ENCODE peak calls at places on chromosomes 4 and X, in four cellular contexts. M is IMR-90, L is K562, E is GM12878. F is an unnamed sample.

GRCh38 chr4:73859614-73860088 is 6.6 kb downstream of the PF4V1 start:
- DNase-seq in M (peak), L (no peak), E (no peak), F (no peak)

GRCh38 chrX:68422478-68422877 is 10.8 kb downstream of the OPHN1 start:
- DNase-seq in M (no peak), L (no peak), E (no peak), F (no peak)

GRCh38 chr4:1856920-1857699 is 1.2 kb upstream of the LETM1 start:
- DNase-seq in M (no peak), L (no peak), E (no peak), F (no peak)

GRCh38 chr4:123216946-123217345 is 179.6 kb upstream of the SPRY1 start:
- DNase-seq in M (no peak), L (no peak), E (no peak), F (no peak)

GRCh38 chr4:156686120-156686519 is 285.5 kb downstream of the PDGFC start:
- DNase-seq in M (peak), L (no peak), E (no peak), F (no peak)

GRCh38 chr4:3043272-3044020 is 30.9 kb downstream of the HTT-AS start:
- DNase-seq in M (no peak), L (no peak), E (no peak), F (no peak)

GRCh38 chrX:7926501-7926900 is 712 bp downstream of the PNPLA4 start:
- DNase-seq in M (peak), L (no peak), E (no peak), F (no peak)

GRCh38 chr4:169115897-169116254 is 105.8 kb upstream of the CBR4 start:
- DNase-seq in M (peak), L (no peak), E (no peak), F (peak)

GRCh38 chr4:189792819-189793618 is 147.7 kb upstream of the FRG1 start:
- DNase-seq in M (peak), L (peak), E (no peak), F (peak)

DNA sequence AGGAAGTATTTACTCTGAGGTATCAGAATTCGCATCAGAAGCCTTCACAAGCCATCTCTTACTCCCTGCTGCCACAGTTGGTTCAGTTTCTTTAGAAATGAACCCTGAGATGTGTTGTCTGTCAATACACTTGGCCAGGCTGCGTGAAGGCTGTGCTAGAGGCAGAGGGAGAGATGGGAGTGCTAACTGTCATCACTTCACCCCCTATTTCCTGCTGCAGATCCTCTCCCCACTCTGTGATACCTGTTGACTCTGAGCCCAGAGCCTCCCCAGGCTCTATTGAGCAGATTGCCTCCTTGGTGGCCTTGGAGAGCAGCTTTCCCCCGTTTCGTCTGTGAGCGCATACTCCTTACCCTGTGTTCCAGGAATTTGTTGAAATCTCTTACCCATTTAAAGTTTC is 34.8 kb downstream of the FHIP1A start:
- DNase-seq in M (no peak), L (no peak), E (no peak), F (no peak)
- H3K4me3 ChIP-seq in M (no peak), L (no peak), E (no peak), F (no peak)

DNA sequence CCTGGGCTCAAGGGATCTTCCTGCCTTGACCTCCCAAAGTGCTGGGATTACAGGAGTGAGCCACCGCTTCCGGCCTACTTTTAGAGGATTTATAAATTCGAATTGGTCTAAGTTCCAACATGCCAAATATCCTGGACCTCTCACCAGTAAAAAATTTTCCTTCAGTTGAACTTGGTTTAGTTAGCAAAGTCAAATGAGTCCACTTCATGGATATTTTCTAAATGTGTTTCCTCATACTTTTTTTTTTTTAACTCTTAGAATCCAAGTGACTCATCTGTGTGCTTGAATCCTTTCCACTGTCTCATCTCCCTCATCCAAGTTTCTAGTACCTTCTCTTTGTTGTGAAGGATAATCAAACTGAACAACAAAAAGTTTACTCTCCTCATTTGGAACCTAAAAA is 49.7 kb downstream of the RBM47 start:
- DNase-seq in M (peak), L (no peak), E (no peak), F (no peak)
- TF ChIP-seq FOS in M (peak), L (no peak), E (no peak), F (no peak)

GRCh38 chr4:173506780-173507211 is 23.2 kb downstream of the HAND2 start:
- DNase-seq in M (no peak), L (no peak), E (no peak), F (no peak)
- H3K4me3 ChIP-seq in M (no peak), L (no peak), E (no peak), F (no peak)

GRCh38 chr4:12674184-12674583 is 810.0 kb downstream of the RAB28 start:
- DNase-seq in M (no peak), L (no peak), E (no peak), F (no peak)

GRCh38 chr4:12679217-12679616 is 804.9 kb downstream of the RAB28 start:
- DNase-seq in M (no peak), L (no peak), E (no peak), F (no peak)
- TF ChIP-seq FOS in M (no peak), L (no peak), E (no peak), F (no peak)

DNA sequence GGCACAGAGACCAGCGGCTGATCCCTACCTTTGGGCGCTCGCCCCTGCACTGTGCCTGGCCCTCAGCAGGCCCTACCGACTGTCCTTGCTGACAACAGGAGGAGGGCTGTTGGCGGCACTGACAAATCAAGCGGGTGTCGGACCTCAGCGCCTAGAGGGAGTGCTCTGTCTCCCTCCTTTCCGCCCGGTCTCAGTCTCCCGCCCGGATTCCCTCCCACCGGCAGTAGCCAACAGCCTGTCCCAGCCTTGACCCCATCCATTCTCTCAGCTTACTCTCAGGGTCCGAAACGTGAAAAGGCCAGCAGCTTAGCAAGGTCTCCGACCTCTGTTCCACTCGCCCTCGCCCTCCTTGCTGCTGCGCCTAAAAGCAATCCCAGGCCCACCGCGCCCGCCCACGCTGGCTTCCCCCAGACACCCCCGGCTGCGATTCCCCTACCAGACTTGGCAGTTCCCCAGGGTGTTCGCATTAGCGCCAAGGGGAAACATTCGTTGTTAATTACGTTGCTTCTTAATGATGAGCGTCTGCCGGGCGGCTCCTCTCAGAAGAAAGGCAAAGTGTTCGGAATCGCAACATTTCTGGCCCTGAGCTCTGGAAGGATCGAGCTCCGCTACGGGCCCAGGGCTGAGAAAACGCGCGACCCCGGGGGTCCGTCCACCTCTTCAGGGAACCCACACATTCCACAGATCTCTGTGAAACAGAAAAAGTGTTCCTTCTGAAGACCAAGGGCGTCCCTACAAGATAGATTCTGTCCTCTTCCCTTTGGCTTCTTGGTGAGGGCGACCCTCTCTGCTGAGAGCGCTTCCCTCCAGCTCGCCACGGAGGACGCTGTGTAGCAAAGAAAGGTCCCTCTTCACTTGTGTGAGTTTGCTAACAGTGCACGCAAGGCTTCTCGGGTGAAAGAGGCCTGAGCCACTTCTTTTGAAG is 96.1 kb downstream of the SOWAHB start:
- DNase-seq in M (no peak), L (no peak), E (no peak), F (no peak)
- H3K4me3 ChIP-seq in M (no peak), L (no peak), E (no peak), F (no peak)

GRCh38 chr4:94590493-94590892 is 138.8 kb downstream of the PDLIM5 start:
- DNase-seq in M (no peak), L (no peak), E (no peak), F (no peak)

GRCh38 chr4:94591289-94591688 is 139.5 kb downstream of the PDLIM5 start:
- DNase-seq in M (no peak), L (no peak), E (no peak), F (no peak)

GRCh38 chr4:94595013-94595412 is 143.3 kb downstream of the PDLIM5 start:
- DNase-seq in M (no peak), L (no peak), E (no peak), F (no peak)

GRCh38 chr4:94598758-94599157 is 147.0 kb downstream of the PDLIM5 start:
- DNase-seq in M (no peak), L (no peak), E (no peak), F (no peak)

GRCh38 chr4:94595880-94596483 is 144.2 kb downstream of the PDLIM5 start:
- DNase-seq in M (peak), L (peak), E (peak), F (peak)
- TF ChIP-seq FOS in M (no peak), L (no peak), E (no peak), F (no peak)

GRCh38 chr4:112253382-112254000 is 21.9 kb downstream of the AP1AR start:
- DNase-seq in M (no peak), L (no peak), E (no peak), F (no peak)

GRCh38 chr4:112252234-112252633 is 20.6 kb downstream of the AP1AR start:
- DNase-seq in M (no peak), L (no peak), E (no peak), F (no peak)

GRCh38 chr4:112251044-112251632 is 19.6 kb downstream of the AP1AR start:
- DNase-seq in M (no peak), L (no peak), E (no peak), F (no peak)

GRCh38 chr4:112257098-112257497 is 25.5 kb downstream of the AP1AR start:
- DNase-seq in M (no peak), L (no peak), E (no peak), F (no peak)
- H3K4me3 ChIP-seq in M (no peak), L (no peak), E (no peak), F (no peak)

GRCh38 chr4:35939746-35940145 is 304.6 kb downstream of the ARAP2 start:
- DNase-seq in M (no peak), L (no peak), E (no peak), F (no peak)

DNA sequence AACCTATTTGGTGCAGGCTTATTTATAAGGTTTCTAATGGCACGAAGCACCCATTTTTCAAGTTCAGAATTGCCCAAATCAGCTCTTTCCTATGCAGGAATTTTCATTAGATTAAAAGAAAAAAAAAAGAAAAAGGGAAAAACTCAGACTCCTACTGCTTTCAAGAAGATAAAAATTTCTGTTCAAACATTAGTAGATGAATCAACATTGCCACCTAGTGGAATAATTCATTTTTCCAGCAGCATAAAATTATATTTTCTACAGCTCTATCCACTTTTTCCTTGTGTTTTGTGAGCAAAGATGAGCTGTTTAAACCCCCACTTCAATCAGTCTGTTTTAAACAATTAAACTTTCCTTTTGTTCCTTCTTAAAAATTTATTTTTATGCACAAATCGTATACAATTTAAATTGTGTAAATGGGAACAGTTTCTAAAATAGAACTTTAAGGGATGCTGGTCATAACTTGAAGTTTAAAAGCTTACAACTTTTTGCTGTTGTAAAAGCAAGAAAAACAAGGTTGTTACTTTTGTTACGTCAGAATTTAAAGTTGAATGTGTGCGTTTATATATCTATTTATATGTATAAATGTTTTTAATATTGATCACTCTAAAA is 309.8 kb downstream of the ARAP2 start:
- DNase-seq in M (peak), L (no peak), E (peak), F (peak)
- TF ChIP-seq FOS in M (no peak), L (no peak), E (no peak), F (no peak)

GRCh38 chrX:145817299-145817665 is 347 bp upstream of the SLITRK2 start:
- DNase-seq in M (no peak), L (no peak), E (no peak), F (no peak)
- H3K4me3 ChIP-seq in M (no peak), L (no peak), E (no peak), F (no peak)

DNA sequence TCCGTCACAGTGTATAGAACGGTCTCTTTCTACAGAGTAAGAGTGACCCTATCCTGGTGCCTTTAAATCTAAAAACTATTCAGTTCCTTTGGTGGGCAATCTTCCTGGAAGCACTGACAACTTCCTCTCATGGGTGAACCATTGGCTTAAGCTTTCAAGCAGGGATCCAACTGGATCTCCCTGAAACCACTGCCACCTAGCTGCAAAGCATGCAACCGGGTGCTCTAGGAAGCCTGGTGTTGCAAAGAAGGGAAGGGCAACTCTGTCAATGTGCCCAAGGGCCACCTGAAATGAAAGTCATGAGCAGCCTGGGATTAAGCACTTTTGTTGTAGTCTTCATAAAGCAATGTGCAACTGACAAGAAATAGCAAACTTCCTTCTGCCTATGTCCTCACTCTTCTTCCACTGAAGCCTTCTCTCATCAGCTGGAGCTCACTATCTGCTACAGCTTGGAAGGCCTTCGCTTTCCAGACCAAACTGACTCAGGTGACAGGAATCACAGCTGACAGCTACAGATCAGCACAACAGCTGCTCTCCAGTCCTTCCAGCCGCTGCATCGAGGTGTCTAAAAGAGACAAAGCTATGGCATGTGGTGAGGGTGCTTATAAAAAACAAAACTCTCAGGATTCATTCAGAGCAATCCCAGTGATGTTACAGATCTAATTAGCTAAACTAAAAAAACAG is 46.1 kb downstream of the SETD7 start:
- DNase-seq in M (no peak), L (no peak), E (no peak), F (peak)
- TF ChIP-seq FOS in M (no peak), L (no peak), E (no peak), F (no peak)